ENCODE peak calls at places on chromosomes 11 and 22, in six cellular contexts. One of them, this sample, is unnamed.

GRCh38 chr22:32005453-32005852 is 37.6 kb upstream of the SLC5A1 start:
- DNase-seq in GM20000: no peak
- DNase-seq in AG08396: peak
- DNase-seq in fibroblast of mammary gland: peak
- DNase-seq in naive thymus-derived CD4-positive, alpha-beta T cell: no peak
- DNase-seq in neuronal stem cell: no peak
- DNase-seq in this sample: peak

GRCh38 chr11:79044211-79044610 is 396.6 kb downstream of the TENM4 start:
- DNase-seq in naive thymus-derived CD4-positive, alpha-beta T cell: no peak
- DNase-seq in GM20000: no peak
- DNase-seq in neuronal stem cell: no peak
- DNase-seq in AG08396: no peak
- DNase-seq in fibroblast of mammary gland: no peak
- DNase-seq in this sample: no peak

GRCh38 chr22:32132126-32132525 is 27.0 kb downstream of the C22orf42 start:
- DNase-seq in naive thymus-derived CD4-positive, alpha-beta T cell: no peak
- DNase-seq in GM20000: no peak
- DNase-seq in fibroblast of mammary gland: no peak
- DNase-seq in neuronal stem cell: no peak
- DNase-seq in AG08396: no peak
- DNase-seq in this sample: no peak

GRCh38 chr11:15157181-15157580 is 42.5 kb downstream of the INSC start:
- DNase-seq in naive thymus-derived CD4-positive, alpha-beta T cell: no peak
- DNase-seq in AG08396: peak
- DNase-seq in fibroblast of mammary gland: peak
- DNase-seq in GM20000: no peak
- DNase-seq in neuronal stem cell: no peak
- DNase-seq in this sample: peak

GRCh38 chr22:50610041-50610451 is 9.5 kb downstream of the MAPK8IP2 start:
- DNase-seq in AG08396: no peak
- DNase-seq in naive thymus-derived CD4-positive, alpha-beta T cell: no peak
- DNase-seq in fibroblast of mammary gland: no peak
- DNase-seq in neuronal stem cell: no peak
- DNase-seq in GM20000: no peak
- DNase-seq in this sample: no peak

GRCh38 chr11:132058211-132058772 is 687.9 kb downstream of the NTM start:
- DNase-seq in fibroblast of mammary gland: peak
- DNase-seq in GM20000: no peak
- DNase-seq in neuronal stem cell: no peak
- DNase-seq in naive thymus-derived CD4-positive, alpha-beta T cell: no peak
- DNase-seq in AG08396: no peak
- DNase-seq in this sample: peak

GRCh38 chr11:125170406-125171031 is 6.0 kb downstream of the PKNOX2 start:
- DNase-seq in fibroblast of mammary gland: peak
- DNase-seq in neuronal stem cell: no peak
- DNase-seq in naive thymus-derived CD4-positive, alpha-beta T cell: no peak
- DNase-seq in AG08396: no peak
- DNase-seq in GM20000: no peak
- DNase-seq in this sample: peak

GRCh38 chr11:116525961-116526495 is 246.8 kb downstream of the BUD13 start:
- DNase-seq in AG08396: no peak
- DNase-seq in naive thymus-derived CD4-positive, alpha-beta T cell: no peak
- DNase-seq in GM20000: no peak
- DNase-seq in neuronal stem cell: no peak
- DNase-seq in fibroblast of mammary gland: no peak
- DNase-seq in this sample: no peak

GRCh38 chr22:24390576-24390975 is 36.8 kb upstream of the ADORA2A start:
- DNase-seq in neuronal stem cell: no peak
- DNase-seq in GM20000: no peak
- DNase-seq in naive thymus-derived CD4-positive, alpha-beta T cell: no peak
- DNase-seq in fibroblast of mammary gland: peak
- DNase-seq in AG08396: no peak
- DNase-seq in this sample: no peak

GRCh38 chr11:27950339-27950738 is 157.6 kb downstream of the KIF18A start:
- DNase-seq in GM20000: no peak
- DNase-seq in fibroblast of mammary gland: no peak
- DNase-seq in naive thymus-derived CD4-positive, alpha-beta T cell: no peak
- DNase-seq in AG08396: no peak
- DNase-seq in neuronal stem cell: no peak
- DNase-seq in this sample: no peak

GRCh38 chr22:22682807-22683667 is 38.6 kb downstream of the GGTLC2 start:
- DNase-seq in naive thymus-derived CD4-positive, alpha-beta T cell: no peak
- DNase-seq in GM20000: no peak
- DNase-seq in AG08396: no peak
- DNase-seq in neuronal stem cell: no peak
- DNase-seq in fibroblast of mammary gland: peak
- DNase-seq in this sample: peak

GRCh38 chr11:117426297-117426685 is 98.6 kb downstream of the CEP164 start:
- DNase-seq in GM20000: peak
- DNase-seq in neuronal stem cell: peak
- DNase-seq in naive thymus-derived CD4-positive, alpha-beta T cell: peak
- DNase-seq in AG08396: peak
- DNase-seq in fibroblast of mammary gland: peak
- DNase-seq in this sample: peak

GRCh38 chr11:128796275-128796674 is 70.8 kb downstream of the KCNJ1 start:
- DNase-seq in AG08396: no peak
- DNase-seq in naive thymus-derived CD4-positive, alpha-beta T cell: no peak
- DNase-seq in fibroblast of mammary gland: no peak
- DNase-seq in neuronal stem cell: no peak
- DNase-seq in GM20000: peak
- DNase-seq in this sample: no peak

GRCh38 chr11:64842851-64843841 is 1.3 kb downstream of the CDC42BPG start:
- DNase-seq in neuronal stem cell: no peak
- DNase-seq in AG08396: no peak
- DNase-seq in fibroblast of mammary gland: no peak
- DNase-seq in naive thymus-derived CD4-positive, alpha-beta T cell: no peak
- DNase-seq in GM20000: no peak
- DNase-seq in this sample: peak

GRCh38 chr11:72586591-72587090 is 87.6 kb downstream of the PDE2A start:
- DNase-seq in AG08396: no peak
- DNase-seq in naive thymus-derived CD4-positive, alpha-beta T cell: no peak
- DNase-seq in GM20000: no peak
- DNase-seq in fibroblast of mammary gland: no peak
- DNase-seq in neuronal stem cell: no peak
- DNase-seq in this sample: no peak

GRCh38 chr22:39446239-39446721 is 10.5 kb upstream of the MGAT3 start:
- DNase-seq in neuronal stem cell: no peak
- DNase-seq in GM20000: peak
- DNase-seq in naive thymus-derived CD4-positive, alpha-beta T cell: no peak
- DNase-seq in AG08396: no peak
- DNase-seq in fibroblast of mammary gland: no peak
- DNase-seq in this sample: no peak

GRCh38 chr11:74438681-74439080 is 28.7 kb downstream of the KCNE3 start:
- DNase-seq in GM20000: no peak
- DNase-seq in AG08396: no peak
- DNase-seq in naive thymus-derived CD4-positive, alpha-beta T cell: no peak
- DNase-seq in neuronal stem cell: no peak
- DNase-seq in fibroblast of mammary gland: no peak
- DNase-seq in this sample: no peak

GRCh38 chr22:37060801-37061610 is 9.5 kb downstream of the KCTD17 start:
- DNase-seq in AG08396: no peak
- DNase-seq in fibroblast of mammary gland: no peak
- DNase-seq in neuronal stem cell: no peak
- DNase-seq in naive thymus-derived CD4-positive, alpha-beta T cell: no peak
- DNase-seq in GM20000: peak
- DNase-seq in this sample: no peak

GRCh38 chr11:39678996-39679395 is 1780.5 kb downstream of the LRRC4C start:
- DNase-seq in GM20000: no peak
- DNase-seq in naive thymus-derived CD4-positive, alpha-beta T cell: no peak
- DNase-seq in fibroblast of mammary gland: no peak
- DNase-seq in AG08396: no peak
- DNase-seq in neuronal stem cell: no peak
- DNase-seq in this sample: peak